ENCODE peak calls at places on chromosomes 2 and 18, in seven cellular contexts. O is fibroblast of lung, X is H1, K is kidney, F is colonic mucosa, G is HCT116, L is keratinocyte. H is an unnamed sample.

GRCh38 chr2:149169653-149170052 is 131.2 kb downstream of the LYPD6B start:
- DNase-seq in O (peak; percentile 10), K (no peak), X (no peak), F (peak; percentile 74), L (peak; percentile 46), G (peak; percentile 83), H (no peak)

GRCh38 chr18:50836521-50836957 is 16.7 kb upstream of the MRO start:
- DNase-seq in O (peak; percentile 94), L (peak; percentile 42), X (no peak), K (no peak), F (no peak), G (no peak), H (no peak)

GRCh38 chr2:168469281-168469988 is 13.4 kb downstream of the CERS6 start:
- DNase-seq in K (no peak), L (no peak), O (no peak), F (no peak), X (no peak), G (no peak), H (no peak)

GRCh38 chr18:21064347-21064746 is 47.3 kb downstream of the ROCK1 start:
- DNase-seq in L (no peak), K (no peak), O (peak; percentile 67), F (no peak), G (no peak), X (no peak), H (no peak)

GRCh38 chr18:76621782-76622495 is 126.9 kb upstream of the ZNF516 start:
- DNase-seq in G (no peak), X (no peak), L (no peak), F (no peak), O (peak; percentile 73), K (no peak), H (peak; percentile 40)

GRCh38 chr18:27685807-27686412 is 491.0 kb downstream of the CDH2 start:
- DNase-seq in F (no peak), K (no peak), G (peak; percentile 18), O (peak; percentile 42), X (no peak), L (no peak), H (no peak)

GRCh38 chr2:119431155-119431975 is at the start of gene TMEM37:
- DNase-seq in O (peak; percentile 70), X (peak; percentile 79), F (peak; percentile 77), G (peak; percentile 28), L (no peak), K (peak; percentile 95), H (peak; percentile 24)

GRCh38 chr2:127143851-127144782 is 37.2 kb upstream of the BIN1 start:
- DNase-seq in L (no peak), G (peak; percentile 12), K (peak; percentile 58), F (no peak), X (peak; percentile 35), O (peak; percentile 70), H (no peak)

GRCh38 chr18:23515911-23516546 is 12.7 kb downstream of the RMC1 start:
- DNase-seq in F (peak; percentile 83), L (no peak), G (peak; percentile 57), K (no peak), X (peak; percentile 82), O (peak; percentile 59), H (no peak)

GRCh38 chr18:12088731-12089375 is 4.8 kb upstream of the ANKRD62 start:
- DNase-seq in O (no peak), K (peak; percentile 61), G (no peak), L (no peak), F (no peak), X (no peak), H (no peak)

GRCh38 chr2:223779877-223780276 is 57.5 kb downstream of the AP1S3 start:
- DNase-seq in O (peak; percentile 15), X (peak; percentile 62), G (peak; percentile 60), K (no peak), F (peak; percentile 29), L (no peak), H (no peak)

GRCh38 chr2:188415754-188416083 is 124.0 kb downstream of the GULP1 start:
- DNase-seq in O (no peak), L (no peak), F (no peak), K (no peak), G (no peak), X (no peak), H (no peak)

GRCh38 chr18:44062345-44062744 is 618.3 kb upstream of the SETBP1 start:
- DNase-seq in F (no peak), K (no peak), L (no peak), G (no peak), O (no peak), X (no peak), H (no peak)

GRCh38 chr18:22912835-22913234 is 20.3 kb upstream of the RBBP8 start:
- DNase-seq in X (no peak), L (no peak), F (no peak), K (no peak), O (peak; percentile 79), G (no peak), H (no peak)

GRCh38 chr2:3188405-3188946 is 189.1 kb downstream of the EIPR1 start:
- DNase-seq in G (no peak), L (no peak), K (peak; percentile 64), F (no peak), X (no peak), O (no peak), H (no peak)

GRCh38 chr2:38145226-38145625 is 69.3 kb upstream of the CYP1B1 start:
- DNase-seq in X (no peak), O (peak; percentile 40), G (no peak), K (no peak), L (no peak), F (no peak), H (no peak)

GRCh38 chr18:13934676-13935075 is 19.3 kb upstream of the MC2R start:
- DNase-seq in F (no peak), X (no peak), K (no peak), L (no peak), O (no peak), G (no peak), H (no peak)

GRCh38 chr18:23640023-23640422 is 22.7 kb downstream of the ANKRD29 start:
- DNase-seq in X (no peak), F (no peak), G (no peak), O (no peak), L (no peak), K (no peak), H (no peak)

GRCh38 chr2:219688560-219689445 is 61.4 kb downstream of the SLC4A3 start:
- DNase-seq in K (peak; percentile 79), O (peak; percentile 96), X (no peak), G (peak; percentile 76), F (no peak), L (peak; percentile 91), H (no peak)

DNA sequence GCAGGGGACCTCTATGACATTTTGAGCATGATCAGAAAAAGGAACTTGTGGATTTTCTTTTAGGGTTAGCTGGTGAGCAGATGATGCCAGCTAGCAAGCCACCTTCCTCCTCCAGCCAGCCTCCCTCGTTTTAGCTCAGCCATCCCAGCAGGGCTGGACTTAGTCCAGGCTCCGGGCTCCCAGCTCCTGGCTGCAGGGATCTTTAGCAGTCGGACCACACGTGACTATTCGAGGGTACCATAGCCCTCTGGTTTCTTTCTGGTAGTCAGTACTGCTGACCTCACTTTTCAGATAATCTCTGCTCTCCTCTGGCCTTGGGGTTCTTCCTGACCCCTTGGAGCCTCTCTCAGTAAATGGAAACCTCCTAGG is 31.8 kb downstream of the NCK2 start:
- DNase-seq in O (no peak), K (no peak), F (no peak), L (no peak), X (no peak), G (no peak), H (no peak)
- H3K9ac ChIP-seq in O (no peak overlapping the region), K (no peak overlapping the region), F (no peak overlapping the region), L (no peak overlapping the region), X (no peak overlapping the region), G (no peak overlapping the region), H (no peak overlapping the region)

DNA sequence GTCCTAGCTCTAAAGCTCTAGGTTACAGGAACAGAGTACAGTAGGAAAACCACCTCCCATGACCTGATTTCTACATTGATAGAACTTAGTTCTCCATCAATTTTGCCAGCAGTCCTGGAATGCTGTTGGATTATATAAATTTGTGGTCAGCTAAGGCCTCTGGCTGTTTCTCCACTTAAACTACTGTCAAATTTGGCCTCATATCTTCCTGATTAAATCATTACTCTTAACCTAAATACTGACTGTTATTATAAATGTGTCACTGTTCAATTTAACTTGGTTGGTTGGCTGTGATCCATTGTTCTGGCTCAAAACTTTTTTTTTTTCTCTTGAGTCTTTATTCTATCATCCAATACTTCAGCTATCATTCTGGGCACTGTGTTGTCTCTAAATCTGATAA is 71.2 kb downstream of the TGFA start:
- DNase-seq in G (no peak), F (no peak), O (peak; percentile 6), K (no peak), L (no peak), X (no peak), H (no peak)
- H3K4me3 ChIP-seq in G (no peak overlapping the region), F (no peak overlapping the region), O (no peak overlapping the region), K (no peak overlapping the region), L (no peak overlapping the region), X (no peak overlapping the region), H (no peak overlapping the region)

DNA sequence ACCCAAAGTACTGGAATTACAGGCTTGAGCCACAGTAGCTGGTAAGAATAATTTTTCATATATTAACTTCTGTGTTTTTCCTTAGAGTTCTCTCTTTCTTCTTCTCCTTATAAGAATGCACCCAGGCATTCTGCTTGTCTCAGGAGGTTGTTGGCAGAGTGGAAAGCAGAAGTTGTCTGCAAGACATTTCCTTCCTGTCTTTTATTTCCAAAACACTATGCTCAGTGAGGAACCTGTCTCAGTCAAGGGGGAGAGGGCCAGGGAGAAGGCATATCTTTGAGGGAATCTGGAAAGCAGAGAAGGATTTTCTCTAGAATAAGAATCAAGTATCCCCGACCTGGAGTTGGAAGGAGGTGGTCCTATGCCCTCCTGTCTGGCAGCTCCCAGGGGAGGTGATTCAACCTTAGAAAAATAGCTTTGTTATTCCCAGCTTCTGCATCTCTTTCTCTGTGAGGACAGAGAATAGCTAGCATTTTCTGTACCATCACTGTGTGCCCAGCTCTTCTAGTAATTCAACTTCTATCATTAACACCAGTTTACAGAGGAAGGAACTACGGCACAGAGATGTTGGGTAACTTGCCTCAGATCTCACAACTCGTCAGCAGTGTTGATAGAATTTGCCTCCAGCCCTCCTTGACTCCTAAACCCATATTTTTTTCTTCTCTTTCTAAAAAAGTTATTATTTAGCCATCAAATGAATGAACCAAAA is 3.8 kb upstream of the LPIN2 start:
- DNase-seq in O (no peak), G (no peak), L (no peak), K (no peak), X (no peak), F (no peak), H (no peak)
- H3K27ac ChIP-seq in O (no peak overlapping the region), G (no peak overlapping the region), L (no peak overlapping the region), K (no peak overlapping the region), X (no peak overlapping the region), F (peak overlapping the region; percentile 44), H (peak overlapping the region; percentile 72)

DNA sequence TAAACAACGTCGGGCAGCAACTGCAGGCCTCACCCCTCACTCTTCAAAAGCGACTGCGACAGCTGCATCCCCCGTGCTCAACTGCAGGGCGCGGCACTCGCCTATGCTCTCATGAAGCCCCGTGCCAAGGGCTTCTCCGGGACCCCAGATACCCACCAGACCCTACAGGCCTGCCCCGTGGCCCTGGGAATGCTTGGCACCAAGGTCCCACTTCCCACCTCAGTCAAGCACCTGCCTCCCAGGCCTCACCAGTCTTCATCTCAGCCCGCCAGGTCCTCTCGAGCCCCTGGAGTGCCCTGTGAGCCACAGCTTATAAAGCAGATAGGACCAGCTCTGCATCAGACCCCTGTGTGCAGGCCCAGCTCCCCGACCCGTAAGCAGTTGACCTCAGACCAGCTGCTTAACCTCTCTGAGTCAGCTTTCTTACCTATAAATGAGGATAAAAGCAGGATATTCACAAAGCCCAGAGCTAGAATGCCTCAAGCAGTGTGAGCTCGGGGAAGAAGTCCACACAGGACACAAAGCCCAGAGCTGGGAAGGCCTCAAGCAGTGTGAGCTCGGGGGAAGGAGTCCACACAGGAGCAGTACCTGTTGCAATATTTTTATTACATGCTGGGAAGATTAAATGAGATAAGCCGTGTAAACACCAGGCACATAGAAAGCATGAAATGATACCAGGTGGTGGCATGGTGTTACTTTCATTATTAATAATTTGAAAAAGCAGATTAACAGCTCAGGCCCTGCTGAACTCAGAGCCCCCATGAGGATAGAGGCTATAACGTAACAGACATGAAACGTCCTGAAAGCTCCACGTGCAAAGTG is 96.9 kb downstream of the HDAC4 start:
- DNase-seq in G (no peak), L (no peak), O (no peak), F (no peak), X (no peak), K (peak; percentile 65), H (no peak)
- H3K9ac ChIP-seq in G (no peak overlapping the region), L (no peak overlapping the region), O (no peak overlapping the region), F (no peak overlapping the region), X (no peak overlapping the region), K (no peak overlapping the region), H (no peak overlapping the region)

H was measured in SK-N-MC.